ENCODE peak calls at places on chromosomes 11 and 22, in four cellular contexts. One of them, this sample, is unnamed. For H3K4me1, the result is how much of the 10 kb centered on the place peaks cover.

GRCh38 chr22:31637938-31638618 is 23.9 kb downstream of the PISD start:
- DNase-seq in uterus: no peak
- DNase-seq in sigmoid colon: no peak
- DNase-seq in heart left ventricle: no peak
- DNase-seq in this sample: no peak

GRCh38 chr11:2890466-2891241 is 5.1 kb upstream of the CDKN1C start:
- DNase-seq in uterus: peak
- DNase-seq in sigmoid colon: peak
- DNase-seq in heart left ventricle: peak
- DNase-seq in this sample: peak

GRCh38 chr11:128179049-128179448 is 408.3 kb downstream of the ETS1 start:
- DNase-seq in sigmoid colon: no peak
- DNase-seq in uterus: no peak
- DNase-seq in heart left ventricle: no peak
- DNase-seq in this sample: no peak

GRCh38 chr11:78803995-78804394 is 229.3 kb upstream of the NARS2 start:
- DNase-seq in heart left ventricle: no peak
- DNase-seq in sigmoid colon: no peak
- DNase-seq in uterus: no peak
- DNase-seq in this sample: no peak

GRCh38 chr11:86388198-86388597 is 13.5 kb downstream of the CCDC81 start:
- DNase-seq in sigmoid colon: no peak
- DNase-seq in heart left ventricle: no peak
- DNase-seq in uterus: no peak
- DNase-seq in this sample: no peak

GRCh38 chr22:45640291-45640940 is 31.2 kb upstream of the ATXN10 start:
- DNase-seq in uterus: no peak
- DNase-seq in heart left ventricle: no peak
- DNase-seq in sigmoid colon: no peak
- DNase-seq in this sample: no peak

GRCh38 chr11:88202498-88202897 is 27.3 kb upstream of the RAB38 start:
- DNase-seq in heart left ventricle: no peak
- DNase-seq in sigmoid colon: no peak
- DNase-seq in uterus: no peak
- DNase-seq in this sample: no peak

GRCh38 chr11:91081440-91082088 is 858.7 kb upstream of the CHORDC1 start:
- DNase-seq in heart left ventricle: no peak
- DNase-seq in sigmoid colon: peak
- DNase-seq in uterus: no peak
- DNase-seq in this sample: no peak

GRCh38 chr11:39365809-39366436 is 2093.5 kb downstream of the LRRC4C start:
- DNase-seq in uterus: no peak
- DNase-seq in heart left ventricle: no peak
- DNase-seq in sigmoid colon: no peak
- DNase-seq in this sample: no peak

GRCh38 chr11:77547863-77548551 is 41.7 kb upstream of the AQP11 start:
- DNase-seq in uterus: no peak
- DNase-seq in sigmoid colon: no peak
- DNase-seq in heart left ventricle: no peak
- DNase-seq in this sample: no peak

GRCh38 chr11:69931994-69932910 is 113.0 kb upstream of the FGF3 start:
- DNase-seq in sigmoid colon: peak
- DNase-seq in heart left ventricle: peak
- DNase-seq in uterus: peak
- DNase-seq in this sample: no peak

GRCh38 chr11:69264486-69264885 is 29.5 kb upstream of the MYEOV start:
- DNase-seq in uterus: no peak
- DNase-seq in sigmoid colon: no peak
- DNase-seq in heart left ventricle: no peak
- DNase-seq in this sample: no peak

GRCh38 chr11:92453055-92453454 is 228.4 kb downstream of the FAT3 start:
- DNase-seq in heart left ventricle: no peak
- DNase-seq in uterus: no peak
- DNase-seq in sigmoid colon: no peak
- DNase-seq in this sample: no peak

GRCh38 chr22:24975813-24976341 is 23.4 kb downstream of the KIAA1671 start:
- DNase-seq in uterus: peak
- DNase-seq in sigmoid colon: peak
- DNase-seq in heart left ventricle: peak
- DNase-seq in this sample: no peak

GRCh38 chr11:34926831-34927132 is 10.4 kb downstream of the PDHX start:
- DNase-seq in uterus: no peak
- DNase-seq in sigmoid colon: no peak
- DNase-seq in heart left ventricle: no peak
- DNase-seq in this sample: no peak

GRCh38 chr11:122721964-122722266 is 66.4 kb downstream of the UBASH3B start:
- DNase-seq in sigmoid colon: peak
- DNase-seq in uterus: no peak
- DNase-seq in heart left ventricle: no peak
- DNase-seq in this sample: no peak

GRCh38 chr22:46242023-46242422 is 8.1 kb downstream of the CDPF1 start:
- DNase-seq in sigmoid colon: no peak
- DNase-seq in heart left ventricle: no peak
- DNase-seq in uterus: no peak
- DNase-seq in this sample: no peak

GRCh38 chr11:77530879-77531278 is 57.0 kb upstream of the PAK1 start:
- DNase-seq in heart left ventricle: no peak
- DNase-seq in sigmoid colon: no peak
- DNase-seq in uterus: no peak
- DNase-seq in this sample: no peak

GRCh38 chr11:86748296-86748695 is 52.0 kb upstream of the PRSS23 start:
- DNase-seq in sigmoid colon: no peak
- DNase-seq in heart left ventricle: no peak
- DNase-seq in uterus: no peak
- DNase-seq in this sample: no peak

GRCh38 chr11:134514354-134514951 is 102.4 kb upstream of the B3GAT1 start:
- DNase-seq in uterus: no peak
- DNase-seq in heart left ventricle: no peak
- DNase-seq in sigmoid colon: peak
- DNase-seq in this sample: peak

GRCh38 chr22:48703265-48703941 is 1124.3 kb downstream of the BRD1 start:
- DNase-seq in sigmoid colon: no peak
- DNase-seq in heart left ventricle: peak
- DNase-seq in uterus: no peak
- DNase-seq in this sample: no peak

GRCh38 chr11:117842131-117842941 is 17.8 kb upstream of the FXYD2 start:
- DNase-seq in heart left ventricle: no peak
- DNase-seq in uterus: peak
- DNase-seq in sigmoid colon: peak
- DNase-seq in this sample: peak

GRCh38 chr22:46446799-46447198 is 90.6 kb downstream of the CELSR1 start:
- DNase-seq in sigmoid colon: no peak
- DNase-seq in heart left ventricle: no peak
- DNase-seq in uterus: no peak
- DNase-seq in this sample: no peak

GRCh38 chr11:120759046-120759445 is 247.5 kb downstream of the GRIK4 start:
- DNase-seq in uterus: no peak
- DNase-seq in sigmoid colon: no peak
- DNase-seq in heart left ventricle: no peak
- DNase-seq in this sample: no peak

GRCh38 chr22:36417281-36417686 is 29.5 kb upstream of the MYH9 start:
- DNase-seq in uterus: no peak
- DNase-seq in sigmoid colon: no peak
- DNase-seq in heart left ventricle: no peak
- DNase-seq in this sample: peak

GRCh38 chr11:96567667-96568066 is 177.9 kb downstream of the JRKL start:
- DNase-seq in heart left ventricle: no peak
- DNase-seq in sigmoid colon: no peak
- DNase-seq in uterus: no peak
- DNase-seq in this sample: no peak

GRCh38 chr22:27638329-27639179 is 163.0 kb downstream of the MN1 start:
- DNase-seq in sigmoid colon: no peak
- DNase-seq in heart left ventricle: no peak
- DNase-seq in uterus: no peak
- DNase-seq in this sample: no peak
- H3K27ac ChIP-seq in sigmoid colon: no peak
- H3K27ac ChIP-seq in heart left ventricle: no peak
- H3K27ac ChIP-seq in uterus: no peak
- H3K27ac ChIP-seq in this sample: no peak

DNA sequence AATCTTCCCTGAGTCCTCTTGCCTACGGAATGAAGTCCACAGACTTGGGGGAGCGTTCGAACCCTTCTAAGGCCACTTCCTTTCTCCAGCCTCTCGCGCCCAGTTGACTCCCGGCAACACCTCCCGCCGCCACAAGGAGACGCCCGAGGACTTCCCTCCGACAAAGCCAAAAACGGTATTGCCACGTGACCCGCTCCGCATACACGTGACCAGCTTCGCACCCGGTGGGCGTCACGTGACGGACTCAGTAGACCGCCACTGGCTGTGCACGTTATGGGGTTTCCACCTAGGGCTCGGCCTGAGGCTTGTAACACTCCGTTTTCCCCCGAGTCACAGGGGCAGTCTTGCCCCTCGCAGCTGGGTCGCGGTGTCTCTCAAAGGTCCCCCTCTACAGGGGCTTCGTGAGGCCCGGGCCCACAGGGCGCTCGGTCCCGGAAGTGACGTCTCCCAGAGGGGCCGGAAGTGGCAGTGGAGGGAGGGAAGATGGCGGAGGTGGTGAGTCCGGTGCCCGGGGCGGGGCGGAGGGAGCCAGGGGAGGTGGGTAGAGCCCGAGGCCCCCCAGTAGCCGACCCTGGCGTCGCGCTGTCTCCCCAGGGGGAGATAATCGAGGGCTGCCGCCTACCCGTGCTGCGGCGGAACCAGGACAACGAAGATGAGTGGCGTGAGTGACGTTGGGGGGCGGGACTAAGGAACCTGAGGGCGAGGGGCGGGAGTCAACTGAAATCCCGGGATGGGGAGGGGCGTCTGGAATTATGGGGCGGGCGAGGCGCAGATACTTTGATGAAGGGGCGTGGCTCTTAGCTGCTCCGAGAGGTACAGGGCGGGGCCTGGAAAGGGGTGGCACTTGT is at the start of gene KAT5:
- DNase-seq in uterus: peak
- DNase-seq in sigmoid colon: peak
- DNase-seq in heart left ventricle: peak
- DNase-seq in this sample: peak
- H3K4me1 ChIP-seq in uterus: under half
- H3K4me1 ChIP-seq in sigmoid colon: under half
- H3K4me1 ChIP-seq in heart left ventricle: under half
- H3K4me1 ChIP-seq in this sample: under half

GRCh38 chr11:15970506-15971214 is 385.7 kb downstream of the SOX6 start:
- DNase-seq in uterus: no peak
- DNase-seq in heart left ventricle: no peak
- DNase-seq in sigmoid colon: no peak
- DNase-seq in this sample: no peak

GRCh38 chr11:15969701-15970329 is 386.5 kb downstream of the SOX6 start:
- DNase-seq in heart left ventricle: no peak
- DNase-seq in uterus: no peak
- DNase-seq in sigmoid colon: no peak
- DNase-seq in this sample: no peak

GRCh38 chr11:15968461-15969130 is 387.8 kb downstream of the SOX6 start:
- DNase-seq in sigmoid colon: no peak
- DNase-seq in uterus: no peak
- DNase-seq in heart left ventricle: no peak
- DNase-seq in this sample: no peak

GRCh38 chr11:15967966-15968365 is 388.4 kb downstream of the SOX6 start:
- DNase-seq in uterus: no peak
- DNase-seq in heart left ventricle: no peak
- DNase-seq in sigmoid colon: no peak
- DNase-seq in this sample: no peak

GRCh38 chr11:15969281-15969680 is 387.1 kb downstream of the SOX6 start:
- DNase-seq in heart left ventricle: no peak
- DNase-seq in sigmoid colon: peak
- DNase-seq in uterus: peak
- DNase-seq in this sample: peak
- TF ChIP-seq POLR2A in heart left ventricle: peak
- TF ChIP-seq POLR2A in sigmoid colon: no peak
- TF ChIP-seq POLR2A in uterus: no peak
- TF ChIP-seq POLR2A in this sample: no peak

GRCh38 chr11:72683782-72684200 is 9.6 kb upstream of the PDE2A start:
- DNase-seq in heart left ventricle: peak
- DNase-seq in sigmoid colon: no peak
- DNase-seq in uterus: peak
- DNase-seq in this sample: peak
- H3K27ac ChIP-seq in heart left ventricle: no peak
- H3K27ac ChIP-seq in sigmoid colon: peak
- H3K27ac ChIP-seq in uterus: peak
- H3K27ac ChIP-seq in this sample: no peak

GRCh38 chr11:61964941-61965282 is 2.5 kb downstream of the FTH1 start:
- DNase-seq in uterus: no peak
- DNase-seq in heart left ventricle: no peak
- DNase-seq in sigmoid colon: no peak
- DNase-seq in this sample: no peak
- H3K4me1 ChIP-seq in uterus: under half
- H3K4me1 ChIP-seq in heart left ventricle: under half
- H3K4me1 ChIP-seq in sigmoid colon: under half
- H3K4me1 ChIP-seq in this sample: half or more

DNA sequence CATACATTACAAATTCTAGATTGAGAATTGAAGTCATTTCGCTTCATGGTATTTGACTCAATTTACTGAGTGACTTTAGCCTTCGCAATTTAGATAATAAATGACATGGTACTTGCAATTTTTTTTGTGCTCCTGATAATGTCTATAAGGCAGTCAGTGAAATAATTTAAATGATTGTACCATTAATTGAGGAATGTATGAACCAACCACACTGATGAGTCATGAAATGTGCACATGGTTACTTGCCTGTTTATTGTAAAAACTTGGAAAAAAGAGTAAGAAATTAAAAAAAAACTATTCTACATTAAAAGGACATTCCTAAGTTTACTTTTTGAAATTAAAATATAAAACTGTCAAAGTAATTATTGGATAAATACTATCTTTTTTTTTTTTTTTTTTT is 43.3 kb downstream of the DNAJC24 start:
- DNase-seq in heart left ventricle: no peak
- DNase-seq in sigmoid colon: no peak
- DNase-seq in uterus: no peak
- DNase-seq in this sample: no peak
- TF ChIP-seq POLR2A in heart left ventricle: no peak
- TF ChIP-seq POLR2A in sigmoid colon: no peak
- TF ChIP-seq POLR2A in uterus: no peak
- TF ChIP-seq POLR2A in this sample: no peak

This sample was measured in stomach.